ENCODE peak calls at places on chromosomes 6 and 20, in four cellular contexts. Q is SK-N-SH, B is pancreas, T is mesenchymal stem cell. M is an unnamed sample.

GRCh38 chr6:146985111-146985510 is 219.1 kb upstream of the STXBP5 start:
- DNase-seq in Q (no peak), B (no peak), T (peak; percentile 67), M (peak; percentile 48)

GRCh38 chr20:46312075-46312944 is 4.0 kb upstream of the CDH22 start:
- DNase-seq in Q (peak; percentile 87), B (peak; percentile 67), T (no peak), M (peak; percentile 11)

GRCh38 chr6:144660545-144660944 is 375.4 kb downstream of the UTRN start:
- DNase-seq in Q (peak; percentile 46), B (no peak), T (no peak), M (no peak)

GRCh38 chr20:47453167-47453782 is 48.4 kb upstream of the NCOA3 start:
- DNase-seq in Q (no peak), B (no peak), T (peak; percentile 92), M (peak; percentile 52)

GRCh38 chr6:108588586-108588985 is 27.9 kb downstream of the FOXO3 start:
- DNase-seq in Q (no peak), B (no peak), T (peak; percentile 78), M (peak; percentile 79)

GRCh38 chr6:165052561-165053500 is 256.6 kb downstream of the C6orf118 start:
- DNase-seq in Q (no peak), B (no peak), T (no peak), M (no peak)

GRCh38 chr6:33595001-33595846 is 15.1 kb upstream of the BAK1 start:
- DNase-seq in Q (no peak), B (no peak), T (no peak), M (no peak)

GRCh38 chr20:63706852-63707557 is 771 bp downstream of the ARFRP1 start:
- DNase-seq in Q (peak; percentile 70), B (peak; percentile 68), T (peak; percentile 57), M (peak; percentile 74)

GRCh38 chr6:29938746-29939508 is 3.4 kb upstream of the HLA-A start:
- DNase-seq in Q (no peak), B (no peak), T (no peak), M (no peak)

GRCh38 chr20:57589728-57590484 is 29.0 kb downstream of the PCK1 start:
- DNase-seq in Q (no peak), B (no peak), T (no peak), M (no peak)

GRCh38 chr6:131846905-131847304 is 39.1 kb downstream of the ENPP1 start:
- DNase-seq in Q (no peak), B (no peak), T (no peak), M (no peak)

GRCh38 chr6:504446-504980 is 113.0 kb downstream of the IRF4 start:
- DNase-seq in Q (no peak), B (no peak), T (no peak), M (no peak)
- H3K4me1 ChIP-seq in Q (no peaks in the 10 kb centered on the region), B (no peaks in the 10 kb centered on the region), T (no peaks in the 10 kb centered on the region), M (peaks cover 3% of the 10 kb centered on the region)

GRCh38 chr6:90296346-90297123 is at the start of gene BACH2:
- DNase-seq in Q (peak; percentile 88), B (peak; percentile 94), T (peak; percentile 87), M (peak; percentile 85)
- H3K9me3 ChIP-seq in Q (no peaks in the 10 kb centered on the region), B (no peaks in the 10 kb centered on the region), T (no peaks in the 10 kb centered on the region), M (no peaks in the 10 kb centered on the region)

GRCh38 chr20:25584905-25585704 is at the start of gene NINL:
- DNase-seq in Q (peak; percentile 97), B (peak; percentile 83), T (peak; percentile 73), M (peak; percentile 83)
- H3K4me3 ChIP-seq in Q (peak within 1 kb of the TSS; percentile 63), B (peak within 1 kb of the TSS; percentile 61), T (peak within 1 kb of the TSS; percentile 77), M (peak within 1 kb of the TSS; percentile 85)

GRCh38 chr6:79377830-79378460 is 143.5 kb upstream of the HMGN3 start:
- DNase-seq in Q (no peak), B (no peak), T (peak; percentile 33), M (peak; percentile 9)
- H3K4me1 ChIP-seq in Q (no peaks in the 10 kb centered on the region), B (no peaks in the 10 kb centered on the region), T (no peaks in the 10 kb centered on the region), M (peaks cover 17% of the 10 kb centered on the region)

DNA sequence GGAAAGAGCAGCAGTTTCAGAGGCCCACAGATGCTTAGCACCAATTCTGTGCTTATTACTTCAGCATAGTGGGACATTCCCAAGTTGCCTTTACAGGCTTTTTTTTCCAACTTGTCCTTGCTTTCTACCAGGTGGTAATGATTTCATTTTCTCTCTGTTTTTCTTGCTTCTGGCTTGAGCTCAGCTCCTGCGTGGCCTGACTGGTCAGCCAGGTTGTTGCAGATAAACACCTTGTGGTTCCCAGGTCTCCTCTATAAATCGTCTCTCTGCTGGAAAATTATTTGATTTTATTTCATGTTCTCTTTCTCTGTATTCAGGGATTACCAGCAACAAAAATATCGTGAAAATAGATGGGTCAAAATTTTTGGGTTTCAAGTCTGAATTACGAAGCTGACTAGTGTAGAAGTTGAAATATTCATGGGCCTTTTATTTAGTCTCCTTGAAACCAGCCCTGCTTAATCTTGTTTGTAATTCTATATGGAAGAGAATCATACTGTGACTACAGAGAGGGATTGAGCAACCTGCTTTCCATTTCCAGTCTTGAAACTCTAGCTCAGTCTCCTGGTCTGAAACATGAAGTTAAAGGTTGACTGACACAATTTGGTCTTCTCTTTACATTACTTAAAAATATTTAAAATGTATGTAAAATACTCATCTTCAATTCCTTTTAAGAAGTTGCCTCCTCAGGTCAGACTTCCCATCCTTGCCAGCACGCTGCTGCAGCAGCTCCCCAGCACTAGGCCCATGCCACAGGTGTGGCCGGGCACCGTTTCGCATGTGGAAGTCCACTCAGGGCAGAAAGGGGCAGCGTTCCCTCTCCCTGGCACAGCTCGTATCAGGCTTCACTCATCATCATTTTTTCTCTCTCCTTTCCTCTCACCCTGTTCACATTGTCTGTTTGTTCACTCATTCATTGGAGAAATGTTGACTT is 7.0 kb downstream of the DUSP22 start:
- DNase-seq in Q (no peak), B (peak; percentile 65), T (peak; percentile 47), M (peak; percentile 68)
- H3K9me3 ChIP-seq in Q (no peaks in the 10 kb centered on the region), B (no peaks in the 10 kb centered on the region), T (no peaks in the 10 kb centered on the region), M (no peaks in the 10 kb centered on the region)

GRCh38 chr6:16737389-16737788 is 23.9 kb downstream of the ATXN1 start:
- DNase-seq in Q (no peak), B (no peak), T (peak; percentile 71), M (peak; percentile 69)
- H3K4me3 ChIP-seq in Q (no peak overlapping the region), B (no peak overlapping the region), T (no peak overlapping the region), M (peak overlapping the region; percentile 17)

M was measured in adipocyte.